ENCODE peak calls at places on chromosome 12, in four cellular contexts. One of them, this sample, is unnamed.

GRCh38 chr12:58291106-58291505 is 349.7 kb downstream of the ATP23 start:
- DNase-seq in non-pigmented ciliary epithelial cell: no peak
- DNase-seq in NCI-H510A: no peak
- DNase-seq in CD8-positive, alpha-beta memory T cell: no peak
- DNase-seq in this sample: no peak

GRCh38 chr12:4794503-4794902 is 74.3 kb downstream of the GALNT8 start:
- DNase-seq in non-pigmented ciliary epithelial cell: no peak
- DNase-seq in NCI-H510A: no peak
- DNase-seq in CD8-positive, alpha-beta memory T cell: no peak
- DNase-seq in this sample: no peak

GRCh38 chr12:5549011-5549410 is 117.1 kb downstream of the NTF3 start:
- DNase-seq in non-pigmented ciliary epithelial cell: no peak
- DNase-seq in NCI-H510A: no peak
- DNase-seq in CD8-positive, alpha-beta memory T cell: no peak
- DNase-seq in this sample: no peak

GRCh38 chr12:32881107-32881506 is 15.5 kb downstream of the PKP2 start:
- DNase-seq in non-pigmented ciliary epithelial cell: no peak
- DNase-seq in NCI-H510A: no peak
- DNase-seq in CD8-positive, alpha-beta memory T cell: no peak
- DNase-seq in this sample: no peak

GRCh38 chr12:68568878-68569569 is 41.7 kb upstream of the RAP1B start:
- DNase-seq in non-pigmented ciliary epithelial cell: no peak
- DNase-seq in NCI-H510A: peak; percentile 70
- DNase-seq in CD8-positive, alpha-beta memory T cell: no peak
- DNase-seq in this sample: no peak

GRCh38 chr12:464484-465267 is 4.9 kb downstream of the B4GALNT3 start:
- DNase-seq in non-pigmented ciliary epithelial cell: no peak
- DNase-seq in NCI-H510A: no peak
- DNase-seq in CD8-positive, alpha-beta memory T cell: no peak
- DNase-seq in this sample: no peak

GRCh38 chr12:116784238-116784612 is 46.1 kb downstream of the RNFT2 start:
- DNase-seq in non-pigmented ciliary epithelial cell: no peak
- DNase-seq in NCI-H510A: no peak
- DNase-seq in CD8-positive, alpha-beta memory T cell: no peak
- DNase-seq in this sample: peak; percentile 39

GRCh38 chr12:127290251-127290650 is 976.7 kb upstream of the TMEM132C start:
- DNase-seq in non-pigmented ciliary epithelial cell: no peak
- DNase-seq in NCI-H510A: no peak
- DNase-seq in CD8-positive, alpha-beta memory T cell: no peak
- DNase-seq in this sample: no peak

GRCh38 chr12:64566882-64567517 is 43.3 kb upstream of the RASSF3 start:
- DNase-seq in non-pigmented ciliary epithelial cell: no peak
- DNase-seq in NCI-H510A: no peak
- DNase-seq in CD8-positive, alpha-beta memory T cell: no peak
- DNase-seq in this sample: no peak

GRCh38 chr12:12585115-12585862 is 22.6 kb upstream of the DUSP16 start:
- DNase-seq in non-pigmented ciliary epithelial cell: no peak
- DNase-seq in NCI-H510A: no peak
- DNase-seq in CD8-positive, alpha-beta memory T cell: no peak
- DNase-seq in this sample: no peak

GRCh38 chr12:92133795-92134637 is 11.6 kb downstream of the BTG1 start:
- DNase-seq in non-pigmented ciliary epithelial cell: no peak
- DNase-seq in NCI-H510A: no peak
- DNase-seq in CD8-positive, alpha-beta memory T cell: no peak
- DNase-seq in this sample: no peak

GRCh38 chr12:111438501-111438900 is 32.8 kb downstream of the SH2B3 start:
- DNase-seq in non-pigmented ciliary epithelial cell: no peak
- DNase-seq in NCI-H510A: peak; percentile 25
- DNase-seq in CD8-positive, alpha-beta memory T cell: peak; percentile 73
- DNase-seq in this sample: no peak

GRCh38 chr12:19482551-19483109 is 43.3 kb downstream of the AEBP2 start:
- DNase-seq in non-pigmented ciliary epithelial cell: no peak
- DNase-seq in NCI-H510A: no peak
- DNase-seq in CD8-positive, alpha-beta memory T cell: peak; percentile 26
- DNase-seq in this sample: no peak

GRCh38 chr12:71004578-71004977 is 84.0 kb upstream of the PTPRR start:
- DNase-seq in non-pigmented ciliary epithelial cell: no peak
- DNase-seq in NCI-H510A: no peak
- DNase-seq in CD8-positive, alpha-beta memory T cell: no peak
- DNase-seq in this sample: no peak

GRCh38 chr12:51326762-51327439 is 2.9 kb upstream of the BIN2 start:
- DNase-seq in non-pigmented ciliary epithelial cell: no peak
- DNase-seq in NCI-H510A: no peak
- DNase-seq in CD8-positive, alpha-beta memory T cell: no peak
- DNase-seq in this sample: no peak

GRCh38 chr12:26177303-26177702 is 18.1 kb upstream of the SSPN start:
- DNase-seq in non-pigmented ciliary epithelial cell: no peak
- DNase-seq in NCI-H510A: no peak
- DNase-seq in CD8-positive, alpha-beta memory T cell: no peak
- DNase-seq in this sample: no peak

GRCh38 chr12:66813137-66813867 is 134.4 kb upstream of the GRIP1 start:
- DNase-seq in non-pigmented ciliary epithelial cell: no peak
- DNase-seq in NCI-H510A: peak; percentile 75
- DNase-seq in CD8-positive, alpha-beta memory T cell: no peak
- DNase-seq in this sample: no peak

GRCh38 chr12:78060186-78060585 is 229.5 kb downstream of the NAV3 start:
- DNase-seq in non-pigmented ciliary epithelial cell: peak; percentile 72
- DNase-seq in NCI-H510A: no peak
- DNase-seq in CD8-positive, alpha-beta memory T cell: no peak
- DNase-seq in this sample: no peak

This sample was measured in T47D.